ENCODE peak calls at places on chromosomes 13 and 19, in five cellular contexts. O is mucosa of descending colon, R is Peyer's patch, A is endodermal cell, Y is psoas muscle. V is an unnamed sample.

GRCh38 chr13:50981686-50982085 is 72.1 kb downstream of the RNASEH2B start:
- DNase-seq in Y (no peak), A (no peak), O (no peak), R (no peak), V (no peak)

GRCh38 chr19:2166741-2167738 is 3.3 kb downstream of the DOT1L start:
- DNase-seq in A (peak), O (peak), Y (peak), R (peak), V (no peak)

GRCh38 chr13:54383604-54384003 is 1355.0 kb downstream of the OLFM4 start:
- DNase-seq in Y (no peak), O (no peak), R (no peak), A (no peak), V (no peak)

GRCh38 chr13:74162782-74163181 is 28.6 kb upstream of the KLF12 start:
- DNase-seq in Y (no peak), R (no peak), A (no peak), O (no peak), V (no peak)

GRCh38 chr13:98543380-98544104 is 33.4 kb downstream of the STK24 start:
- DNase-seq in R (no peak), Y (no peak), O (no peak), A (no peak), V (no peak)

GRCh38 chr19:4061683-4062575 is 4.8 kb downstream of the ZBTB7A start:
- DNase-seq in O (peak), A (no peak), Y (peak), R (peak), V (no peak)

GRCh38 chr19:48487944-48488343 is 18.8 kb downstream of the CYTH2 start:
- DNase-seq in A (no peak), Y (peak), O (peak), R (peak), V (peak)

GRCh38 chr13:76822691-76823267 is 63.4 kb downstream of the KCTD12 start:
- DNase-seq in A (no peak), R (no peak), Y (no peak), O (peak), V (no peak)

GRCh38 chr13:85601526-85601925 is 197.7 kb downstream of the SLITRK6 start:
- DNase-seq in O (no peak), R (no peak), A (no peak), Y (no peak), V (no peak)

DNA sequence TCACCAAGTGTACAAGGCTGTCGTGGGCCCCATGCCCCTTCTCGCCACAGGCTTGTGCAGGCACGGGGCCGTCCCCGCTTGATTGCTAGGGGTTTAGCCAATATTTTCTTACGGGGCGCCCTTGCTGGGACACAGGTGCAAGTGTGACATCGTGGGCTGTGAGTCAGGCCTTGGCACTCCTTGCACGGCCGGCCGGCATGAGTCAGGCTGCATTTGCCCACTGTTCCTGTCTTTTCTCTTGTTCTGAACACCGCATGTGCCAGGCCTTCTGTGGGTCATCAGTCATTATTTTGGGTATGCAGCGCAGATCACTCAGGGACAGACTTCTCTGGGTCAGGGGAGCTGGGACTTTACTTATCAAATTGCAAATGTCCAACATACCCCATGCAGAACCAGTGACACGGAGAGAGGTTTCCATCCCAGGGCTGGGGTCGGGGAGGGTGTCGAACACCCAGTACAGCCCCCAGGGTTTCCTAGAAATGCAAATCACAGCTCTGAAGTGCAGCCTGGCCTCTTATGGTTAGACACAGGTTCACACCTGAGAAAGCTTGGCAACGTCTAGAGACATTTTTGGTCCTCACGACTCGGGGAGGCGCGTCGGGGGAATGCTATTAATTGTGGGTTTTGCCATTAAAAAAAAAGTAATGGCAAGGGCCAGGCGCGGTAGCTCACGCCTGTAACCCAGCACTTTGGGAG is 22.5 kb upstream of the KLF2 start:
- DNase-seq in R (no peak), Y (peak), O (no peak), A (no peak), V (no peak)
- H3K4me3 ChIP-seq in R (no peak), Y (no peak), O (no peak), A (no peak), V (no peak)

GRCh38 chr13:67943116-67943515 is 713.0 kb upstream of the PCDH9 start:
- DNase-seq in O (no peak), Y (no peak), R (no peak), A (no peak), V (no peak)
- TF ChIP-seq CTCF in O (no peak), Y (no peak), R (no peak), A (no peak), V (no peak)

GRCh38 chr13:87678353-87678752 is 7.2 kb downstream of the SLITRK5 start:
- DNase-seq in O (no peak), Y (no peak), A (no peak), R (no peak), V (no peak)

GRCh38 chr13:87675851-87676250 is 4.7 kb downstream of the SLITRK5 start:
- DNase-seq in Y (no peak), R (no peak), O (no peak), A (no peak), V (no peak)

GRCh38 chr13:87677043-87677333 is 5.8 kb downstream of the SLITRK5 start:
- DNase-seq in O (no peak), R (no peak), Y (no peak), A (no peak), V (no peak)

GRCh38 chr13:87677334-87678234 is 6.4 kb downstream of the SLITRK5 start:
- DNase-seq in R (peak), Y (no peak), O (peak), A (peak), V (no peak)

GRCh38 chr13:87676254-87677042 is 5.3 kb downstream of the SLITRK5 start:
- DNase-seq in Y (no peak), R (no peak), A (peak), O (no peak), V (no peak)
- H3K4me3 ChIP-seq in Y (no peak), R (no peak), A (no peak), O (no peak), V (no peak)

GRCh38 chr13:46124531-46124966 is 19.7 kb upstream of the CPB2 start:
- DNase-seq in Y (no peak), R (no peak), O (no peak), A (no peak), V (no peak)

GRCh38 chr13:46121033-46121432 is 16.2 kb upstream of the CPB2 start:
- DNase-seq in Y (no peak), A (no peak), O (no peak), R (no peak), V (no peak)

GRCh38 chr13:46119883-46120614 is 15.2 kb upstream of the CPB2 start:
- DNase-seq in R (no peak), A (peak), Y (no peak), O (no peak), V (peak)

GRCh38 chr13:46121597-46122163 is 16.8 kb upstream of the CPB2 start:
- DNase-seq in R (no peak), Y (no peak), O (no peak), A (no peak), V (no peak)

DNA sequence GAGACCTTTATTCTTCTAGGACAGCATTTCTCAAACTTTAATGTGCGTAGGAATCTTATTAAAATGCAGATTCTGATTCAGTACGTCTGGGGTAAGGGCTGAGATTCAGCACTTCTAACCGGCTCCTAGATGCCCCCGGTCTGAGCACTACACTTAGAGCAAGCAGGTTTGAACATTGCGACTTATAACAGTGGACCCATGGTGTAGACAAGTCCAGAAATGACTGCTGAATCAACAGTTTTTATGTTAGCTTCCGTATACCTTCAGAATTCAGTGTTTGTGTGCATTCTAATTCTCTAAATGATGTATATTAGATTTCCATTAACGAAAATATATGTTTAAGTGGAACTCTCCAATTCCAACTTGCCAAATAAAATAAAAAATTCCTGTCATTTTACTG is 17.5 kb upstream of the CPB2 start:
- DNase-seq in O (no peak), Y (no peak), A (no peak), R (no peak), V (no peak)
- TF ChIP-seq CTCF in O (no peak), Y (no peak), A (no peak), R (no peak), V (no peak)

GRCh38 chr13:66296328-66296727 is 933.8 kb downstream of the PCDH9 start:
- DNase-seq in R (no peak), O (no peak), A (no peak), Y (no peak), V (no peak)
- H3K4me3 ChIP-seq in R (no peak), O (no peak), A (no peak), Y (no peak), V (no peak)

GRCh38 chr13:106520205-106521004 is 15.1 kb downstream of the EFNB2 start:
- DNase-seq in A (no peak), Y (no peak), R (no peak), O (no peak), V (no peak)
- TF ChIP-seq CTCF in A (peak), Y (peak), R (no peak), O (no peak), V (peak)

DNA sequence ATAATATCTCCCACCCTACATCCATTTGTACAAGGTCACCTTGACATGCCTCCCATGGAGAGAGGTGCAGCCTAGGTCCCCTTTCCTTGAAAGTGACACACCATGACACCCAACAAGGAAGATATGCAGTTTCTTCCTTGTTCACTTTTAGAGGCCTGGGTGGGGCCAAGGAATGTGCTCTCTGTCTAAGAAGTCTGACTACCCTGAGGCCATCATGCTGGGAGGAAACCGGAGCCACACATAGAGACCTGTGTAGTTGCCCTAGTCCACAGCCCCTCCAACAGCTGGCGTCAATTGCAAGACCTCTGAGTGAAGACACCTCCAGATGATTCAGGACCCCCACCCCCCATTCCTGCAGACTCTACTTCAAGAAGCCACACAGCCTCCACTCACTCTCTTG is 11.0 kb downstream of the SYDE1 start:
- DNase-seq in R (no peak), Y (no peak), O (no peak), A (no peak), V (no peak)
- H3K4me3 ChIP-seq in R (no peak), Y (no peak), O (no peak), A (no peak), V (no peak)

GRCh38 chr13:59261928-59262488 is 901.7 kb downstream of the DIAPH3 start:
- DNase-seq in O (no peak), A (peak), R (no peak), Y (no peak), V (no peak)
- TF ChIP-seq CTCF in O (no peak), A (peak), R (no peak), Y (peak), V (peak)

GRCh38 chr13:48318714-48319457 is 15.3 kb downstream of the RB1 start:
- DNase-seq in R (peak), A (no peak), Y (no peak), O (peak), V (no peak)

GRCh38 chr13:48320396-48320790 is 16.8 kb downstream of the RB1 start:
- DNase-seq in O (peak), A (no peak), R (no peak), Y (no peak), V (no peak)

GRCh38 chr13:48322294-48322693 is 18.7 kb downstream of the RB1 start:
- DNase-seq in O (no peak), Y (no peak), R (no peak), A (no peak), V (no peak)

GRCh38 chr13:48319458-48320395 is 16.2 kb downstream of the RB1 start:
- DNase-seq in A (no peak), R (peak), Y (no peak), O (peak), V (no peak)

GRCh38 chr13:48320906-48321510 is 17.5 kb downstream of the RB1 start:
- DNase-seq in R (no peak), O (peak), A (no peak), Y (no peak), V (no peak)
- H3K4me3 ChIP-seq in R (peak), O (no peak), A (no peak), Y (peak), V (no peak)